ENCODE peak calls at places on chromosomes 1 and 21, in nine cellular contexts. R is progenitor cell of endocrine pancreas, N is H9, M is SW 1271, I is kidney tubule cell, B is head of caudate nucleus, Z is T-helper 1 cell, F is SJSA1, T is occipital lobe. J is an unnamed sample.

GRCh38 chr1:45306319-45306718 is 20.4 kb upstream of the HPDL start:
- DNase-seq in N (no peak), R (no peak), F (peak), I (peak), B (no peak), Z (no peak), M (no peak), T (no peak), J (peak)

GRCh38 chr21:29436143-29436542 is 137.4 kb downstream of the BACH1 start:
- DNase-seq in Z (peak), M (no peak), N (no peak), B (no peak), F (no peak), T (no peak), R (no peak), I (no peak), J (no peak)

GRCh38 chr1:24155011-24155782 is 12.3 kb upstream of the IL22RA1 start:
- DNase-seq in B (no peak), T (no peak), R (no peak), N (peak), M (no peak), Z (no peak), F (no peak), I (peak), J (peak)

GRCh38 chr1:163038928-163039327 is 30.2 kb upstream of the RGS4 start:
- DNase-seq in M (no peak), I (no peak), B (no peak), F (no peak), R (no peak), T (no peak), N (no peak), Z (no peak), J (no peak)

GRCh38 chr21:39175154-39175553 is 8.1 kb downstream of the PSMG1 start:
- DNase-seq in M (no peak), Z (no peak), B (no peak), N (no peak), I (peak), F (no peak), T (no peak), R (no peak), J (peak)

GRCh38 chr1:193325771-193326170 is 139.4 kb upstream of the B3GALT2 start:
- DNase-seq in N (no peak), F (no peak), R (no peak), I (peak), M (no peak), T (no peak), B (no peak), Z (no peak), J (no peak)

GRCh38 chr1:99481391-99481996 is 164.4 kb upstream of the PALMD start:
- DNase-seq in R (peak), B (no peak), M (no peak), I (peak), N (no peak), Z (peak), F (peak), T (peak), J (peak)

GRCh38 chr1:153525088-153525713 is 10.6 kb downstream of the S100A6 start:
- DNase-seq in I (no peak), T (no peak), F (no peak), R (no peak), Z (no peak), M (no peak), N (no peak), B (no peak), J (peak)

GRCh38 chr1:32759997-32760623 is 57.0 kb downstream of the YARS1 start:
- DNase-seq in F (peak), M (no peak), N (peak), R (peak), T (no peak), Z (no peak), B (no peak), I (peak), J (peak)

GRCh38 chr21:33799378-33800090 is 116.1 kb downstream of the ATP5PO start:
- DNase-seq in N (no peak), T (no peak), M (no peak), R (no peak), I (no peak), B (no peak), Z (no peak), F (no peak), J (no peak)

GRCh38 chr1:101043776-101044175 is 18.2 kb upstream of the DPH5 start:
- DNase-seq in B (no peak), I (peak), N (no peak), T (no peak), F (no peak), M (no peak), R (no peak), Z (no peak), J (peak)

GRCh38 chr1:215132156-215132555 is 49.6 kb downstream of the KCNK2 start:
- DNase-seq in I (peak), R (no peak), Z (no peak), F (no peak), M (no peak), B (no peak), T (no peak), N (no peak), J (peak)

GRCh38 chr1:110434946-110435345 is 16.0 kb upstream of the PROK1 start:
- DNase-seq in I (no peak), R (no peak), T (no peak), Z (no peak), B (no peak), M (no peak), F (no peak), N (no peak), J (no peak)

GRCh38 chr1:225597926-225598575 is 54.9 kb downstream of the ENAH start:
- DNase-seq in F (no peak), R (no peak), N (no peak), T (no peak), I (peak), Z (no peak), M (no peak), B (no peak), J (peak)

GRCh38 chr21:43930848-43931384 is 65.9 kb downstream of the AGPAT3 start:
- DNase-seq in T (no peak), M (no peak), B (no peak), R (no peak), F (no peak), I (no peak), N (no peak), Z (no peak), J (no peak)

GRCh38 chr21:16563795-16564194 is 834.0 kb downstream of the USP25 start:
- DNase-seq in I (peak), R (no peak), B (no peak), T (no peak), Z (no peak), N (peak), M (peak), F (peak), J (no peak)

J was measured in bronchial epithelial cell.